ENCODE peak calls at places on chromosomes 1 and 21, in ten cellular contexts. X is AG09309, F is ovary, W is cardiac fibroblast, Q is left ventricle myocardium inferior, C is right lobe of liver, E is hepatocyte, R is colonic mucosa, N is uterus, D is fibroblast of pulmonary artery. V is an unnamed sample.

GRCh38 chr1:170568197-170568596 is 36.2 kb downstream of the GORAB start:
- DNase-seq in X (no peak), E (no peak), R (no peak), F (no peak), W (no peak), C (no peak), Q (no peak), N (no peak), D (no peak), V (no peak)

GRCh38 chr1:7489586-7489985 is 281.5 kb upstream of the VAMP3 start:
- DNase-seq in D (no peak), W (no peak), X (no peak), F (no peak), Q (no peak), N (no peak), R (no peak), E (no peak), C (no peak), V (no peak)

GRCh38 chr1:19164274-19165015 is 45.6 kb downstream of the UBR4 start:
- DNase-seq in Q (no peak), R (no peak), D (peak), C (no peak), F (no peak), N (no peak), W (no peak), X (no peak), E (peak), V (no peak)

GRCh38 chr1:101843160-101843559 is 153.6 kb downstream of the OLFM3 start:
- DNase-seq in W (no peak), C (no peak), F (no peak), R (no peak), N (no peak), D (no peak), Q (no peak), E (no peak), X (no peak), V (no peak)

GRCh38 chr1:1721201-1721600 is 3.0 kb downstream of the CDK11A start:
- DNase-seq in D (no peak), Q (no peak), N (no peak), R (no peak), X (no peak), W (no peak), E (no peak), F (no peak), C (no peak), V (no peak)

GRCh38 chr1:44314401-44314800 is 40.7 kb downstream of the ERI3 start:
- DNase-seq in D (no peak), F (no peak), C (no peak), X (no peak), R (no peak), E (no peak), N (no peak), Q (no peak), W (no peak), V (no peak)

GRCh38 chr21:45091540-45092322 is 17.4 kb downstream of the ADARB1 start:
- DNase-seq in N (no peak), F (no peak), W (peak), D (no peak), R (no peak), E (no peak), Q (no peak), X (no peak), C (no peak), V (no peak)

GRCh38 chr1:25523512-25523911 is 19.9 kb upstream of the LDLRAP1 start:
- DNase-seq in R (no peak), C (no peak), W (peak), X (no peak), N (no peak), F (no peak), D (peak), E (no peak), Q (no peak), V (peak)

GRCh38 chr1:109632671-109633346 is 13.2 kb downstream of the AMPD2 start:
- DNase-seq in N (peak), D (no peak), X (no peak), E (no peak), F (peak), Q (no peak), W (no peak), C (no peak), R (peak), V (no peak)

GRCh38 chr1:175313672-175314225 is 121.2 kb upstream of the KIAA0040 start:
- DNase-seq in Q (no peak), W (no peak), E (no peak), C (no peak), D (no peak), R (no peak), X (no peak), F (no peak), N (no peak), V (no peak)

GRCh38 chr21:36104306-36105300 is 30.3 kb upstream of the CBR3 start:
- DNase-seq in E (peak), W (peak), R (peak), N (peak), D (peak), C (peak), F (peak), X (no peak), Q (peak), V (peak)

GRCh38 chr1:39922139-39922757 is 20.5 kb upstream of the MYCL start:
- DNase-seq in E (no peak), Q (no peak), F (no peak), R (no peak), N (no peak), W (no peak), X (no peak), D (no peak), C (peak), V (no peak)

GRCh38 chr1:5829414-5829813 is 162.8 kb downstream of the NPHP4 start:
- DNase-seq in R (no peak), W (no peak), C (no peak), X (no peak), D (no peak), Q (no peak), N (no peak), E (no peak), F (no peak), V (no peak)

GRCh38 chr1:74323937-74324473 is 88.8 kb downstream of the TNNI3K start:
- DNase-seq in R (no peak), E (no peak), C (no peak), X (no peak), Q (no peak), F (no peak), W (no peak), D (no peak), N (no peak), V (no peak)

GRCh38 chr1:41626616-41627375 is 142.3 kb upstream of the EDN2 start:
- DNase-seq in D (no peak), W (peak), C (no peak), F (no peak), Q (no peak), R (no peak), N (no peak), X (no peak), E (no peak), V (peak)

GRCh38 chr1:100459815-100460114 is 78.2 kb upstream of the GPR88 start:
- DNase-seq in E (no peak), X (no peak), N (no peak), W (no peak), C (no peak), R (no peak), Q (no peak), F (no peak), D (no peak), V (no peak)
- TF ChIP-seq CTCF in E (no peak), X (no peak), N (no peak), W (no peak), C (no peak), R (peak), Q (no peak), F (no peak), D (no peak), V (no peak)

DNA sequence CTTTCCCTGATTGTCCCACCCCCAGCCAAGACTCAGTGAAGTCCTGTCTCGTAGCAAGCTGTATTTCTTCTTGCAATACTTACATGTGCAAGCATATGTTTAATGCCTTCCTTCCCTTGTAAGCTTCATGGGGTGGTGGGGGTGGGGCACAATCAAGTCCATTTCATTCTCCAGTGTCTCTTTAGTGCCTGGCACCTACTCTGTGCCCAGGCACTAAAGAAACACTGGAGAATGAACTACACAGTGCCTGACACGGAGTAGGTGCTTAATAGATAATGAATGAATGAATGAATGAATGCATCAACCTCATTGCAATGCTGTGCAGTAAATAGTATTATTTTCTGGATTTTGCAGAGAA is 143.0 kb downstream of the PLPP3 start:
- DNase-seq in R (no peak), C (no peak), D (no peak), W (no peak), Q (no peak), F (no peak), N (no peak), X (no peak), E (no peak), V (no peak)
- H3K4me3 ChIP-seq in R (no peak), C (no peak), D (no peak), W (no peak), Q (no peak), F (no peak), N (no peak), X (no peak), E (no peak), V (no peak)

DNA sequence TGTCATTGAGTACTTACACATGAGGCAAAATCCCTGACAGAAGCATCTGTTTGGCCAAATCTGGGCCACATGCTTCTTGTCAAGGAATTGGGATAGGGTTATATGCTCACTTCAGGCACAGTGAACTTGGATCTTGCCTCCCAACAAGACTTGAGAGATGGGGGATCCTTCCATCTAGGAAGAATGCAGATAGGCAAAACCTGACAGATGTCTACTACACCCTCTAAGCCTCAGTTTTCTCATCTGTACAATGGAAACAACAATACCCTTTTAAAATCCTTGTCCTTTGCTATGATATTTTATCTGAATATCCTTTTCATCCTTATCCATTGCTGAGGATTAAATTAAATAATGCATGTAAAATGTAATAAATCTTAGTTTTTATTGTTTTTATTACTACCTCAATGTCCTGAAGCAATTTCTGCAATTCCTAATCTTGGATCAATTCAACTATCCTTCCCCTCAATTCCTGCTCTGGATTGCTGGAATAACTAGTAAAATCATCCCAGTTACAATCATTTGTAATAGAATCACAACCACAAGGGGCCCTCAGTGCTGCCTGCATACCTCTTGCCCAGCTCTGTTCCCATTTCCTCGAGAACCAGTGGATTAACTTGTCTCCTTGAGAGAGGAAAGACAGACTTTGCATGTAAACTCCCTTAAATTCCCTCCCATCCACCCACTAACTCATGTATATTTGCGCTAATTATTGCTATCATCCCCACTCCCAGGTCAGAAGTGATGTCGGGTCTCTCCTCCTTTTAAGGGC is 8.1 kb upstream of the XPR1 start:
- DNase-seq in W (peak), X (no peak), F (no peak), N (no peak), R (no peak), Q (no peak), C (no peak), E (peak), D (peak), V (peak)
- TF ChIP-seq CTCF in W (peak), X (peak), F (no peak), N (peak), R (no peak), Q (peak), C (no peak), E (peak), D (peak), V (peak)

DNA sequence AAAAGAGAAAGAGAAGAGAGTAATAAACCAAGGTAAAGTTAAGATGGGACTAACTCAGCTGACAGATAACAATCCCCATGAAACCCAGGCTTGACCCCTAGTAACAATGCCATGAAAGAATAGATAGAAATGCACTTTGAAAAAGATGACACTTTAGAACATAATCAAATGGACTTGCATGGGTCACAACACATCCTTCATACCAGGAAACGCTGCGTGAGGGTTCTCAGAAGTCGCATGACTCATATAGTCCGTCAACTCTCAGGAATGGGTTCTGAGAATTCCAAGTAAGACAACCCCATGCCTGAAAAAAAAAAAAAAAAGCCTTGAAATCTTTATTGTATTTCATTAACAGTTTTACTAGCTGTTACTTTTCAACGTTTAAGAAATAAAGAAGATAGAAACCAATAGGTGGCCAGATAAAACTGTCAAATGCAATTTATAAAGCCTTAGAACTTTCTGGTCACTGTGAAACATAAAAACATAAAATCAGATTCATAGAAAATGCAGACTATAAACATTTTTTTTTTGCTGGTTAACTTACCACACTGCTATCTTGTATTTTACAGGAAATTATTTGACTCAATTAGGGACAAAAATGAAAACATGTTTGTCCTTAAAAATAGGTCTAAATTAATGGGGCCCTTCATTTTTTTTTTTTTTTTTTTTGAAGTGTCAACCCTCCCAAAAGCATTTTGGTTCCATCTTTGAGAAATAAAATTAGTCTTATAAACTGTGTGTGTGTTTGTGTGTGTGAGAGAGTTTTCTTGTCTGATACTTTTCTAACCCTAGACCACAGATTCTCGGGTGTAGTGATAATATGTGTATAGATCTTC is 202.1 kb downstream of the NCAM2 start:
- DNase-seq in C (no peak), F (peak), X (peak), Q (peak), N (peak), E (peak), D (peak), W (peak), R (peak), V (peak)
- H3K4me3 ChIP-seq in C (no peak), F (no peak), X (no peak), Q (peak), N (peak), E (no peak), D (peak), W (no peak), R (no peak), V (no peak)

DNA sequence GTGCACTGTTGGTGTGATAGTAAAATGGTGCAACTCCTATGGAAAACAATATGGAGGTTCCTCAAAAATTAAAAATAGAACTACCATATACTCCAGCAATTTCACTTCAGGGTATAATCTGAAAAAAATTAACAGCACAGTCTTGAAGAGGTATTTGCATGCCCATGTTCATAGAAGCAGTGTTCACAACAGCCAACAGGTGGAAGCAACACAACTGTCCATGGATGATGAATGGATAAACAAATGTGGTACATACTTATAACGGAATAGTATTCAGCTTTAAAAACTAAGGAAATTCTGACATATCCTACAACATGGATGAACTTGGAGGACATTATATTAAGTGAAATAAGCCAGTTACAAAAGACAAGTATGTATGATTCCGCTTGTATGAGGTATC is 8.2 kb downstream of the TTLL7 start:
- DNase-seq in F (no peak), E (no peak), R (no peak), X (no peak), C (no peak), N (no peak), D (no peak), W (no peak), Q (no peak), V (no peak)
- TF ChIP-seq CTCF in F (no peak), E (no peak), R (no peak), X (no peak), C (peak), N (no peak), D (no peak), W (no peak), Q (no peak), V (no peak)

GRCh38 chr1:54335396-54336056 is 70.7 kb downstream of the SSBP3 start:
- DNase-seq in E (peak), Q (peak), C (peak), D (peak), R (peak), F (peak), X (peak), N (peak), W (peak), V (peak)
- H3K4me3 ChIP-seq in E (no peak), Q (peak), C (no peak), D (peak), R (no peak), F (peak), X (peak), N (peak), W (peak), V (peak)

GRCh38 chr1:167206166-167206835 is 14.4 kb upstream of the POU2F1 start:
- DNase-seq in W (no peak), F (no peak), D (no peak), X (no peak), N (no peak), Q (no peak), C (no peak), R (no peak), E (no peak), V (no peak)
- TF ChIP-seq CTCF in W (no peak), F (no peak), D (no peak), X (no peak), N (no peak), Q (no peak), C (no peak), R (no peak), E (no peak), V (no peak)

GRCh38 chr1:85659174-85659573 is 49.1 kb downstream of the ZNHIT6 start:
- DNase-seq in F (no peak), N (no peak), W (no peak), X (no peak), E (no peak), R (no peak), C (no peak), Q (no peak), D (no peak), V (no peak)
- H3K4me3 ChIP-seq in F (no peak), N (no peak), W (no peak), X (no peak), E (no peak), R (no peak), C (no peak), Q (no peak), D (no peak), V (no peak)